ENCODE peak calls at places on chromosomes 16 and 17, in seven cellular contexts. D, K, R, O, Y, B and U are unnamed samples.

GRCh38 chr17:67013891-67014290 is 30.5 kb upstream of the CACNG1 start:
- DNase-seq in D (no peak), K (no peak), R (no peak), O (no peak), Y (no peak), B (no peak), U (no peak)

GRCh38 chr16:87918314-87918713 is 18.0 kb downstream of the CA5A start:
- DNase-seq in D (no peak), K (peak), R (no peak), O (no peak), Y (peak), B (no peak), U (no peak)

GRCh38 chr17:17191961-17192381 is 14.2 kb downstream of the PLD6 start:
- DNase-seq in D (no peak), K (no peak), R (no peak), O (peak), Y (no peak), B (no peak), U (no peak)

GRCh38 chr17:73787036-73787720 is 142.9 kb upstream of the SDK2 start:
- DNase-seq in D (peak), K (no peak), R (no peak), O (no peak), Y (no peak), B (no peak), U (no peak)

GRCh38 chr16:73022534-73022933 is 25.4 kb downstream of the ZFHX3 start:
- DNase-seq in D (no peak), K (peak), R (no peak), O (no peak), Y (no peak), B (no peak), U (no peak)

GRCh38 chr17:13727441-13728171 is 125.9 kb upstream of the HS3ST3A1 start:
- DNase-seq in D (no peak), K (no peak), R (no peak), O (peak), Y (peak), B (no peak), U (no peak)

GRCh38 chr17:7988750-7989178 is 13.7 kb upstream of the GUCY2D start:
- DNase-seq in D (no peak), K (no peak), R (no peak), O (peak), Y (peak), B (no peak), U (no peak)

GRCh38 chr16:75195811-75196790 is 10.9 kb downstream of the CTRB2 start:
- DNase-seq in D (no peak), K (peak), R (peak), O (no peak), Y (no peak), B (no peak), U (no peak)

GRCh38 chr17:19724501-19725420 is 8.4 kb upstream of the SLC47A2 start:
- DNase-seq in D (no peak), K (peak), R (no peak), O (no peak), Y (no peak), B (peak), U (no peak)

GRCh38 chr16:22694887-22695382 is 119.0 kb upstream of the HS3ST2 start:
- DNase-seq in D (no peak), K (peak), R (no peak), O (peak), Y (peak), B (no peak), U (no peak)

GRCh38 chr17:41003926-41004325 is 4.2 kb upstream of the KRTAP3-2 start:
- DNase-seq in D (no peak), K (no peak), R (no peak), O (no peak), Y (no peak), B (no peak), U (no peak)

GRCh38 chr16:23504453-23505179 is 5.7 kb downstream of the GGA2 start:
- DNase-seq in D (no peak), K (peak), R (no peak), O (peak), Y (peak), B (peak), U (no peak)

GRCh38 chr17:77468897-77469296 is 328.1 kb downstream of the SEC14L1 start:
- DNase-seq in D (no peak), K (no peak), R (no peak), O (no peak), Y (no peak), B (no peak), U (no peak)

GRCh38 chr16:79970551-79971236 is 370.2 kb upstream of the MAF start:
- DNase-seq in D (no peak), K (no peak), R (no peak), O (no peak), Y (no peak), B (no peak), U (no peak)

GRCh38 chr17:12756786-12757185 is 32.5 kb upstream of the ARHGAP44 start:
- DNase-seq in D (no peak), K (no peak), R (no peak), O (peak), Y (no peak), B (no peak), U (no peak)

GRCh38 chr16:27982184-27982583 is 81.3 kb downstream of the GSG1L start:
- DNase-seq in D (no peak), K (peak), R (no peak), O (no peak), Y (no peak), B (no peak), U (no peak)

GRCh38 chr17:32555611-32556310 is 69.0 kb downstream of the CDK5R1 start:
- DNase-seq in D (no peak), K (no peak), R (no peak), O (no peak), Y (no peak), B (no peak), U (no peak)

GRCh38 chr17:27577124-27577761 is 53.7 kb upstream of the LGALS9 start:
- DNase-seq in D (peak), K (no peak), R (no peak), O (peak), Y (peak), B (no peak), U (no peak)

GRCh38 chr16:56370185-56370584 is 55.2 kb downstream of the AMFR start:
- DNase-seq in D (no peak), K (no peak), R (no peak), O (no peak), Y (peak), B (no peak), U (no peak)

GRCh38 chr16:86578499-86579267 is at the start of gene FOXL1:
- DNase-seq in D (peak), K (peak), R (no peak), O (peak), Y (no peak), B (no peak), U (no peak)

GRCh38 chr17:42520540-42520951 is 15.5 kb upstream of the NAGLU start:
- DNase-seq in D (peak), K (no peak), R (no peak), O (no peak), Y (no peak), B (no peak), U (no peak)

GRCh38 chr17:6666077-6666521 is 14.5 kb downstream of the C17orf100 start:
- DNase-seq in D (peak), K (peak), R (peak), O (peak), Y (peak), B (peak), U (peak)

DNA sequence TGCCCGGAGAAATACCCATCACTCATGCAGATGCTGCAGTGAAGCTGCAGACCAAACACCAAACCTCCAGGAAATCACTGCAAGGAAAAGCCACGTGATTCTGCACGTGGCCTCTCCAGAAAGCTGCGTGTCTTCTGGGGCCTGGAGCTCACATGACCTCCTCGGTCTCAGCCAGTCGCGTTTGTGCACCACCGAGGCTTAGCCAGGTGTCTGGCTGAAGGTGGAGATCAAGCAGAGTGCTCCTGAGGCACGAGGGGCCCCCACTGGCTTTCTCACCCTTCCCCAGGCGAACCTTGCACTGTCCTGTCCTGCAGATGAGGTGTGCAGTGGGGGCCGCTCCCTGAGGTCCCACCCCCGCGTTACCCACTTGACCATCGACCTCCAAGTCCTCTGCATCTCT is 257.3 kb downstream of the RBFOX3 start:
- DNase-seq in D (no peak), K (no peak), R (no peak), O (no peak), Y (no peak), B (no peak), U (no peak)
- TF ChIP-seq CTCF in D (no peak), K (no peak), R (no peak), O (no peak), Y (no peak), B (no peak), U (no peak)

DNA sequence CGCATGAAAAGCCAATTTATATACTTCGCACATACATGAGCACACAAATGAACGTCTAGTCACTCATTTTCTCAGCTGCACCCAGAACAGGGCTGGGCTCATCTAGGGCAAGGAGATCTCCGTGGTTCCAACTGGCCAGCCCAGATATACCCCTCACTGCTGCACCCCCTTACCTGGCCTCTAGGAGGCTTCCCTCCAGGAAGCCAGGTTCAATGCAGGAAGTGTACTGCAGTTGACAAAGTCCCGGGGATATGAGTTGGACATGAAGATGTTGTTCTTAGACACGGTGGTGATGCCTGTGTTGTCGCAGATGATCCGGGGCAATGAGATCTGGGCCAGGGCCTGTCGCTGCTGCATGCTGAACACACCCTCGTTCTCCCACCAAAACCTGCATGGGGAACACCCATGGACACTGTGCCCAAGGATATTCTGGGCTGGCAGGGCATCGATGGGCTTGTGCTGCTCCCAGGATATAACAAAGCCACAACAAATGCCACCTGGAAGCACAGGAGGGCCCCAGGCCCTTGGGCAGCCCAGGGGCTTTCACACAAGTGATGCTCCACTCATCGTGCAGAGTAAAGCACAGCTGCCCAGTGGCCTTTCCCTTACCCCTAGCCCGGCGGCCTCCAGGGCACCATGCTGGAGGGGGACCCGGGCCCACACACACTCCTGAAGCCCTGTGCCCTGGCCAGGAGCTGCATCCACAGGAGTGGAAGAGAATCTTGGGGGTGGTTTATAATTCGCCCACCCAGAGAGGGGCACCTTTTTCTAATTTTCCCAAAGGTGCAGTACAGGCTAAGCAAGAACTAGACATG is 10.1 kb downstream of the MPO start:
- DNase-seq in D (peak), K (no peak), R (no peak), O (no peak), Y (no peak), B (no peak), U (no peak)
- TF ChIP-seq CTCF in D (peak), K (no peak), R (no peak), O (no peak), Y (peak), B (no peak), U (peak)

GRCh38 chr16:20303012-20303411 is 24.3 kb downstream of the GP2 start:
- DNase-seq in D (no peak), K (no peak), R (no peak), O (no peak), Y (no peak), B (no peak), U (no peak)

GRCh38 chr16:20298452-20298851 is 28.9 kb downstream of the GP2 start:
- DNase-seq in D (no peak), K (no peak), R (no peak), O (no peak), Y (no peak), B (no peak), U (no peak)

GRCh38 chr16:20301840-20302239 is 25.5 kb downstream of the GP2 start:
- DNase-seq in D (no peak), K (no peak), R (no peak), O (no peak), Y (no peak), B (no peak), U (no peak)

GRCh38 chr16:20302389-20302788 is 24.9 kb downstream of the GP2 start:
- DNase-seq in D (no peak), K (no peak), R (no peak), O (no peak), Y (no peak), B (no peak), U (no peak)

GRCh38 chr16:20300312-20301097 is 26.8 kb downstream of the GP2 start:
- DNase-seq in D (peak), K (no peak), R (peak), O (peak), Y (peak), B (no peak), U (peak)
- TF ChIP-seq CTCF in D (peak), K (no peak), R (peak), O (peak), Y (peak), B (peak), U (peak)

DNA sequence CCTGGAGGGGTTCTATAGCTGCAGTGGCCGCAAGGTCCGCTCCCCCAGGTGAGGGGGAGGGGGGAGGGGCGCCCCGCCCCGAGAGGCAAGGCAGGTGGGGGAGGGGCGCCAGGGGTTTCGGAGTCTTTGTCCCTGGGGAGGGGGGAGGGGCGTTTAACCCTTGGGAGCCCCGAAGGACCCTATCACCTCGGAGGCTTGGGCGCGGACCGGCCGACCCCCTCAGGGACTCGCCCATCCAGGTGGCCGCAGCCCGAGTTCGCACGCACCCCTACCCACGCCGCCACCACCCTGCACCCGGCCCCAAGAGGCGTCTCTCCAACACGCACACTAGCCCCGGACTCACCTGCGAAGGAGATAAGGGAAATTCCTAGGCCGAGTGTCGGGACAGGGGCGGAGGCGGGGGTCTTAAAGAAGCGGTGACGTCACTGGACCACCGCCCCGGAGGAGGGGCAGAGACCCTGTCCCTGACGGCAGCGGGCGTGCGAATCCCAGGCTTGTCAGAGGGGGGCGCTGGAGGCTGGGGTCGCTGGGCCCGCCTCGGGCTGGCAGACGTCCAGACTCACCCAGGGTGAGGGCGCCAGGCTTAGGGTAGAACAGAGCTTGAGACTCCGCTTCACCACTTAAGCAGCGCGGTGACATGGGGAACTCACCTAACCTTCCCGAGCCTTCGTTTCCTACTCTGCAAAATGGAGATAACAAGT is at the start of gene CLDN6:
- DNase-seq in D (peak), K (no peak), R (peak), O (no peak), Y (no peak), B (no peak), U (peak)
- TF ChIP-seq CTCF in D (peak), K (no peak), R (peak), O (peak), Y (no peak), B (no peak), U (peak)

DNA sequence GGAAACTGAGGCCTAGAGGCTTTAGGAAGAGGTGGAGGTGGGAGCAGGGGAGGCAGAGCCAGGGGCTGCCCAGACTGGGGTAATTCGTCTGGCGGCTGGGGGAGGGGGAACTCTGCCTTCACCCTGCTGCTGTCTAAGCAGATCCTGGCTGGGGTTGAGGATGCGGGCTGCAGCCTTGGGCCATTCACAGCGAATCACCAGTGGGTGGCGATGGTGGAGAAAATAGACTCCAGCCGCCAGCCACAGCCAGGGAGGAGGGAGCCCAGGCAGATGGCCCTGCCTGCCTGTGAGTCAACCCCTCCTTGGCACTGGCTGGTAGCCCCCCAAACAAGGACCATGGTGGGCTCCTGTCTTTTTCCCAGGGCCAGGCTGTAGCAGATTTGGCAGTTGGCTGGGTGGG is 41.7 kb upstream of the CDH5 start:
- DNase-seq in D (peak), K (no peak), R (no peak), O (no peak), Y (no peak), B (no peak), U (no peak)
- TF ChIP-seq CTCF in D (no peak), K (no peak), R (no peak), O (peak), Y (peak), B (no peak), U (peak)

GRCh38 chr17:4500188-4500565 is 1.5 kb downstream of the SPNS2 start:
- DNase-seq in D (no peak), K (no peak), R (no peak), O (no peak), Y (no peak), B (no peak), U (no peak)
- TF ChIP-seq CTCF in D (no peak), K (no peak), R (no peak), O (no peak), Y (no peak), B (no peak), U (no peak)

GRCh38 chr17:79835470-79835899 is 3.8 kb downstream of the CBX4 start:
- DNase-seq in D (peak), K (no peak), R (no peak), O (no peak), Y (no peak), B (no peak), U (no peak)

GRCh38 chr17:79833744-79834574 is 5.3 kb downstream of the CBX4 start:
- DNase-seq in D (peak), K (no peak), R (no peak), O (no peak), Y (no peak), B (no peak), U (no peak)

GRCh38 chr17:79835953-79836951 is 3.0 kb downstream of the CBX4 start:
- DNase-seq in D (peak), K (no peak), R (peak), O (peak), Y (no peak), B (no peak), U (peak)

GRCh38 chr17:79833110-79833450 is 6.2 kb downstream of the CBX4 start:
- DNase-seq in D (no peak), K (no peak), R (no peak), O (no peak), Y (no peak), B (no peak), U (no peak)

GRCh38 chr17:79834575-79835469 is 4.4 kb downstream of the CBX4 start:
- DNase-seq in D (peak), K (no peak), R (peak), O (no peak), Y (no peak), B (no peak), U (no peak)
- TF ChIP-seq CTCF in D (peak), K (peak), R (peak), O (peak), Y (peak), B (peak), U (peak)

GRCh38 chr17:72351884-72352346 is 231.1 kb downstream of the SOX9 start:
- DNase-seq in D (peak), K (no peak), R (no peak), O (no peak), Y (no peak), B (no peak), U (no peak)
- TF ChIP-seq CTCF in D (no peak), K (no peak), R (no peak), O (no peak), Y (no peak), B (no peak), U (no peak)